ENCODE peak calls at places on chromosomes 7 and 10, in eight cellular contexts. One of them, this sample, is unnamed.
A peak's percentile ranks its signal among the peaks of the same experiment; 100 is the strongest.

GRCh38 chr7:47444376-47445098 is 137.4 kb downstream of the TNS3 start:
- DNase-seq in fibroblast of pulmonary artery: peak; percentile 47
- DNase-seq in activated CD8-positive, alpha-beta memory T cell treated with anti-CD3 and anti-CD28 coated beads, Interleukin-2, amount 50 U/mL, for 48 hours: no peak
- DNase-seq in HEK293T: no peak
- DNase-seq in stimulated activated CD8-positive, alpha-beta memory T cell treated with anti-CD3 and anti-CD28 coated beads, Interleukin-4, amount 100 ng/mL, for 1 hour: no peak
- DNase-seq in RPMI7951: peak; percentile 61
- DNase-seq in heart right ventricle: no peak
- DNase-seq in amygdala: no peak
- DNase-seq in this sample: no peak

GRCh38 chr10:26357203-26357602 is 80.9 kb upstream of the APBB1IP start:
- DNase-seq in RPMI7951: no peak
- DNase-seq in stimulated activated CD8-positive, alpha-beta memory T cell treated with anti-CD3 and anti-CD28 coated beads, Interleukin-4, amount 100 ng/mL, for 1 hour: no peak
- DNase-seq in HEK293T: no peak
- DNase-seq in activated CD8-positive, alpha-beta memory T cell treated with anti-CD3 and anti-CD28 coated beads, Interleukin-2, amount 50 U/mL, for 48 hours: no peak
- DNase-seq in amygdala: no peak
- DNase-seq in fibroblast of pulmonary artery: no peak
- DNase-seq in heart right ventricle: no peak
- DNase-seq in this sample: no peak

GRCh38 chr10:95401704-95402469 is 111.1 kb upstream of the PDLIM1 start:
- DNase-seq in amygdala: no peak
- DNase-seq in stimulated activated CD8-positive, alpha-beta memory T cell treated with anti-CD3 and anti-CD28 coated beads, Interleukin-4, amount 100 ng/mL, for 1 hour: no peak
- DNase-seq in HEK293T: no peak
- DNase-seq in activated CD8-positive, alpha-beta memory T cell treated with anti-CD3 and anti-CD28 coated beads, Interleukin-2, amount 50 U/mL, for 48 hours: no peak
- DNase-seq in heart right ventricle: no peak
- DNase-seq in RPMI7951: no peak
- DNase-seq in fibroblast of pulmonary artery: no peak
- DNase-seq in this sample: no peak

GRCh38 chr7:739964-740942 is 13.2 kb upstream of the PRKAR1B start:
- DNase-seq in HEK293T: no peak
- DNase-seq in activated CD8-positive, alpha-beta memory T cell treated with anti-CD3 and anti-CD28 coated beads, Interleukin-2, amount 50 U/mL, for 48 hours: no peak
- DNase-seq in fibroblast of pulmonary artery: no peak
- DNase-seq in heart right ventricle: no peak
- DNase-seq in amygdala: no peak
- DNase-seq in stimulated activated CD8-positive, alpha-beta memory T cell treated with anti-CD3 and anti-CD28 coated beads, Interleukin-4, amount 100 ng/mL, for 1 hour: no peak
- DNase-seq in RPMI7951: no peak
- DNase-seq in this sample: no peak

GRCh38 chr10:24207781-24208611 is 942 bp upstream of the KIAA1217 start:
- DNase-seq in stimulated activated CD8-positive, alpha-beta memory T cell treated with anti-CD3 and anti-CD28 coated beads, Interleukin-4, amount 100 ng/mL, for 1 hour: no peak
- DNase-seq in amygdala: no peak
- DNase-seq in HEK293T: no peak
- DNase-seq in fibroblast of pulmonary artery: peak; percentile 72
- DNase-seq in RPMI7951: peak; percentile 9
- DNase-seq in heart right ventricle: no peak
- DNase-seq in activated CD8-positive, alpha-beta memory T cell treated with anti-CD3 and anti-CD28 coated beads, Interleukin-2, amount 50 U/mL, for 48 hours: no peak
- DNase-seq in this sample: no peak

GRCh38 chr7:68576366-68576765 is 1021.9 kb upstream of the AUTS2 start:
- DNase-seq in activated CD8-positive, alpha-beta memory T cell treated with anti-CD3 and anti-CD28 coated beads, Interleukin-2, amount 50 U/mL, for 48 hours: no peak
- DNase-seq in RPMI7951: no peak
- DNase-seq in heart right ventricle: no peak
- DNase-seq in stimulated activated CD8-positive, alpha-beta memory T cell treated with anti-CD3 and anti-CD28 coated beads, Interleukin-4, amount 100 ng/mL, for 1 hour: no peak
- DNase-seq in amygdala: no peak
- DNase-seq in HEK293T: no peak
- DNase-seq in fibroblast of pulmonary artery: no peak
- DNase-seq in this sample: no peak

GRCh38 chr7:55970561-55970960 is 6.2 kb downstream of the NIPSNAP2 start:
- DNase-seq in amygdala: no peak
- DNase-seq in heart right ventricle: no peak
- DNase-seq in activated CD8-positive, alpha-beta memory T cell treated with anti-CD3 and anti-CD28 coated beads, Interleukin-2, amount 50 U/mL, for 48 hours: no peak
- DNase-seq in stimulated activated CD8-positive, alpha-beta memory T cell treated with anti-CD3 and anti-CD28 coated beads, Interleukin-4, amount 100 ng/mL, for 1 hour: no peak
- DNase-seq in HEK293T: no peak
- DNase-seq in fibroblast of pulmonary artery: no peak
- DNase-seq in RPMI7951: no peak
- DNase-seq in this sample: no peak

GRCh38 chr7:4184653-4185052 is 497.4 kb upstream of the FOXK1 start:
- DNase-seq in amygdala: no peak
- DNase-seq in stimulated activated CD8-positive, alpha-beta memory T cell treated with anti-CD3 and anti-CD28 coated beads, Interleukin-4, amount 100 ng/mL, for 1 hour: no peak
- DNase-seq in fibroblast of pulmonary artery: no peak
- DNase-seq in RPMI7951: no peak
- DNase-seq in HEK293T: no peak
- DNase-seq in heart right ventricle: no peak
- DNase-seq in activated CD8-positive, alpha-beta memory T cell treated with anti-CD3 and anti-CD28 coated beads, Interleukin-2, amount 50 U/mL, for 48 hours: no peak
- DNase-seq in this sample: no peak

GRCh38 chr10:93438796-93439253 is 43.3 kb downstream of the MYOF start:
- DNase-seq in fibroblast of pulmonary artery: peak; percentile 54
- DNase-seq in HEK293T: peak; percentile 74
- DNase-seq in amygdala: no peak
- DNase-seq in stimulated activated CD8-positive, alpha-beta memory T cell treated with anti-CD3 and anti-CD28 coated beads, Interleukin-4, amount 100 ng/mL, for 1 hour: no peak
- DNase-seq in RPMI7951: no peak
- DNase-seq in activated CD8-positive, alpha-beta memory T cell treated with anti-CD3 and anti-CD28 coated beads, Interleukin-2, amount 50 U/mL, for 48 hours: no peak
- DNase-seq in heart right ventricle: no peak
- DNase-seq in this sample: no peak

GRCh38 chr10:86899670-86900276 is 57.6 kb downstream of the MMRN2 start:
- DNase-seq in amygdala: peak; percentile 16
- DNase-seq in fibroblast of pulmonary artery: peak; percentile 86
- DNase-seq in RPMI7951: peak; percentile 46
- DNase-seq in stimulated activated CD8-positive, alpha-beta memory T cell treated with anti-CD3 and anti-CD28 coated beads, Interleukin-4, amount 100 ng/mL, for 1 hour: no peak
- DNase-seq in activated CD8-positive, alpha-beta memory T cell treated with anti-CD3 and anti-CD28 coated beads, Interleukin-2, amount 50 U/mL, for 48 hours: no peak
- DNase-seq in HEK293T: peak; percentile 55
- DNase-seq in heart right ventricle: no peak
- DNase-seq in this sample: no peak

GRCh38 chr10:46019541-46020343 is 10.7 kb downstream of the NCOA4 start:
- DNase-seq in amygdala: no peak
- DNase-seq in heart right ventricle: no peak
- DNase-seq in HEK293T: no peak
- DNase-seq in stimulated activated CD8-positive, alpha-beta memory T cell treated with anti-CD3 and anti-CD28 coated beads, Interleukin-4, amount 100 ng/mL, for 1 hour: no peak
- DNase-seq in RPMI7951: no peak
- DNase-seq in fibroblast of pulmonary artery: peak; percentile 26
- DNase-seq in activated CD8-positive, alpha-beta memory T cell treated with anti-CD3 and anti-CD28 coated beads, Interleukin-2, amount 50 U/mL, for 48 hours: no peak
- DNase-seq in this sample: peak; percentile 6

GRCh38 chr10:55491712-55492111 is 690.7 kb upstream of the PCDH15 start:
- DNase-seq in fibroblast of pulmonary artery: no peak
- DNase-seq in heart right ventricle: no peak
- DNase-seq in amygdala: no peak
- DNase-seq in stimulated activated CD8-positive, alpha-beta memory T cell treated with anti-CD3 and anti-CD28 coated beads, Interleukin-4, amount 100 ng/mL, for 1 hour: no peak
- DNase-seq in activated CD8-positive, alpha-beta memory T cell treated with anti-CD3 and anti-CD28 coated beads, Interleukin-2, amount 50 U/mL, for 48 hours: no peak
- DNase-seq in HEK293T: no peak
- DNase-seq in RPMI7951: no peak
- DNase-seq in this sample: no peak

GRCh38 chr10:24390746-24391145 is 181.8 kb downstream of the KIAA1217 start:
- DNase-seq in activated CD8-positive, alpha-beta memory T cell treated with anti-CD3 and anti-CD28 coated beads, Interleukin-2, amount 50 U/mL, for 48 hours: no peak
- DNase-seq in amygdala: no peak
- DNase-seq in RPMI7951: no peak
- DNase-seq in stimulated activated CD8-positive, alpha-beta memory T cell treated with anti-CD3 and anti-CD28 coated beads, Interleukin-4, amount 100 ng/mL, for 1 hour: no peak
- DNase-seq in heart right ventricle: no peak
- DNase-seq in fibroblast of pulmonary artery: no peak
- DNase-seq in HEK293T: no peak
- DNase-seq in this sample: no peak

GRCh38 chr10:44960098-44960480 is 487 bp downstream of the RASSF4 start:
- DNase-seq in heart right ventricle: no peak
- DNase-seq in HEK293T: no peak
- DNase-seq in amygdala: no peak
- DNase-seq in fibroblast of pulmonary artery: no peak
- DNase-seq in stimulated activated CD8-positive, alpha-beta memory T cell treated with anti-CD3 and anti-CD28 coated beads, Interleukin-4, amount 100 ng/mL, for 1 hour: no peak
- DNase-seq in RPMI7951: no peak
- DNase-seq in activated CD8-positive, alpha-beta memory T cell treated with anti-CD3 and anti-CD28 coated beads, Interleukin-2, amount 50 U/mL, for 48 hours: no peak
- DNase-seq in this sample: no peak

This sample was measured in SIG-M5.